ENCODE peak calls at places on chromosomes 11 and 22, in ten cellular contexts. L, O, D, X, F, W, H, A, Z and C are unnamed samples.

GRCh38 chr11:1837171-1838076 is 1.4 kb upstream of the TNNI2 start:
- DNase-seq in O (peak), A (peak), Z (peak), D (peak), L (peak), W (peak), F (no peak), X (peak), H (peak), C (no peak)

GRCh38 chr22:50171319-50171964 is 911 bp downstream of the PANX2 start:
- DNase-seq in Z (no peak), D (no peak), X (no peak), W (no peak), H (no peak), L (no peak), O (no peak), A (peak), F (no peak), C (no peak)

GRCh38 chr11:20042717-20043392 is 117.4 kb downstream of the DBX1 start:
- DNase-seq in X (no peak), A (no peak), F (no peak), H (no peak), D (no peak), L (no peak), Z (no peak), W (no peak), O (no peak), C (no peak)

GRCh38 chr11:36427079-36427478 is 83.0 kb downstream of the TRAF6 start:
- DNase-seq in Z (no peak), F (no peak), L (no peak), W (no peak), O (no peak), H (no peak), X (peak), D (no peak), A (no peak), C (no peak)

GRCh38 chr11:1074244-1075221 is at the start of gene MUC2:
- DNase-seq in W (no peak), L (no peak), D (no peak), A (no peak), Z (no peak), O (no peak), X (no peak), F (no peak), H (no peak), C (no peak)

GRCh38 chr11:71452354-71453020 is 516 bp upstream of the NADSYN1 start:
- DNase-seq in L (peak), H (peak), Z (peak), A (peak), W (no peak), F (peak), X (peak), D (no peak), O (peak), C (no peak)

GRCh38 chr11:47162426-47162825 is 14.3 kb downstream of the ARFGAP2 start:
- DNase-seq in Z (no peak), H (no peak), X (no peak), D (no peak), F (no peak), A (no peak), O (no peak), W (no peak), L (no peak), C (no peak)

GRCh38 chr11:43359432-43359818 is 705 bp downstream of the TTC17 start:
- DNase-seq in W (peak), H (no peak), X (peak), F (no peak), O (peak), A (no peak), Z (peak), D (peak), L (no peak), C (no peak)

GRCh38 chr22:20116951-20117645 is at the start of gene TRMT2A:
- DNase-seq in D (peak), H (peak), O (peak), A (peak), X (peak), W (peak), F (peak), Z (peak), L (peak), C (peak)